ENCODE peak calls at places on chromosomes 11 and 22, in five cellular contexts. N, X, L, O and U are unnamed samples.

GRCh38 chr11:28043930-28044709 is 63.8 kb downstream of the KIF18A start:
- DNase-seq in N (no peak), X (no peak), L (no peak), O (no peak), U (no peak)

GRCh38 chr11:109350091-109350490 is 71.9 kb upstream of the C11orf87 start:
- DNase-seq in N (no peak), X (no peak), L (no peak), O (no peak), U (no peak)

GRCh38 chr22:50635591-50635990 is 7.6 kb upstream of the ARSA start:
- DNase-seq in N (no peak), X (no peak), L (no peak), O (no peak), U (no peak)

GRCh38 chr11:121300972-121301699 is 8.6 kb downstream of the SC5D start:
- DNase-seq in N (no peak), X (no peak), L (no peak), O (no peak), U (no peak)

GRCh38 chr11:43987384-43988039 is 45.1 kb downstream of the C11orf96 start:
- DNase-seq in N (peak), X (no peak), L (peak), O (peak), U (no peak)

GRCh38 chr22:39618996-39619530 is 48.5 kb downstream of the CACNA1I start:
- DNase-seq in N (no peak), X (no peak), L (no peak), O (no peak), U (no peak)

GRCh38 chr11:62444271-62444833 is 25.5 kb downstream of the SCGB1A1 start:
- DNase-seq in N (peak), X (peak), L (peak), O (peak), U (peak)

GRCh38 chr11:97009613-97010012 is 619.8 kb downstream of the JRKL start:
- DNase-seq in N (no peak), X (no peak), L (no peak), O (no peak), U (no peak)

GRCh38 chr11:126104420-126104819 is 41.8 kb upstream of the CDON start:
- DNase-seq in N (no peak), X (peak), L (peak), O (no peak), U (no peak)

GRCh38 chr11:63822438-63822837 is 9.2 kb downstream of the SPINDOC start:
- DNase-seq in N (no peak), X (no peak), L (no peak), O (no peak), U (no peak)

GRCh38 chr22:18060646-18061620 is 16.9 kb upstream of the PEX26 start:
- DNase-seq in N (peak), X (no peak), L (no peak), O (no peak), U (peak)

GRCh38 chr22:31707519-31707918 is 42.4 kb downstream of the PRR14L start:
- DNase-seq in N (no peak), X (no peak), L (no peak), O (no peak), U (no peak)

GRCh38 chr22:38325575-38325974 is 8.3 kb upstream of the CSNK1E start:
- DNase-seq in N (no peak), X (no peak), L (no peak), O (no peak), U (no peak)

GRCh38 chr22:40520562-40520961 is 116.0 kb downstream of the MRTFA start:
- DNase-seq in N (no peak), X (no peak), L (no peak), O (no peak), U (no peak)

GRCh38 chr11:126495806-126496205 is 140.3 kb downstream of the ST3GAL4 start:
- DNase-seq in N (no peak), X (peak), L (no peak), O (no peak), U (no peak)

GRCh38 chr11:111571829-111572501 is 30.3 kb upstream of the SIK2 start:
- DNase-seq in N (no peak), X (no peak), L (no peak), O (no peak), U (no peak)

GRCh38 chr11:118898400-118899295 is 15.0 kb downstream of the CXCR5 start:
- DNase-seq in N (no peak), X (no peak), L (no peak), O (no peak), U (no peak)

GRCh38 chr11:808427-809286 is 1.1 kb upstream of the RPLP2 start:
- DNase-seq in N (no peak), X (no peak), L (no peak), O (no peak), U (no peak)
- TF ChIP-seq CTCF in N (no peak), X (no peak), L (no peak), O (no peak), U (no peak)

DNA sequence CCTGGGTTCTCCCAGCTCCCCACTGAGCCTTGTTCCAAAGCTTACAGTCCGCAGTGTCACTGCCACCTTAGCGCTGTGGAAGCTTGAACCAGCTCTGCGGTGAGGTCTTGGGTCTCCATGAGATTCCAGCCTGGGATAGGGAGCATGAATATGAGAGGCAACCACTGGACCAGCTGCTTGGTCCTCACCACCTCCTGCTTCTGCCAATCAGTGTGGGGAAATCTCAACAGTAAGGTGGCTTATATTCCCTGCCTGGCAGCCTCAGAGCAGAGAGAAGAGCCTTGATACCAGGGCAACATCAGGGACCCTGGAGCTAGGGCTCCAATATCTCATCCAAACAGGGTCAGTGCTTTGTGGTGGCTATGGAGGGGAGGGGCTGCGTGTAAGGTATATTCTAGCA is 912 bp downstream of the CD44 start:
- DNase-seq in N (no peak), X (no peak), L (no peak), O (no peak), U (peak)
- H3K4me3 ChIP-seq in N (peak), X (peak), L (no peak), O (peak), U (peak)

GRCh38 chr22:19432092-19432844 is at the start of gene MRPL40:
- DNase-seq in N (peak), X (peak), L (peak), O (peak), U (peak)
- TF ChIP-seq CTCF in N (no peak), X (peak), L (no peak), O (no peak), U (no peak)

DNA sequence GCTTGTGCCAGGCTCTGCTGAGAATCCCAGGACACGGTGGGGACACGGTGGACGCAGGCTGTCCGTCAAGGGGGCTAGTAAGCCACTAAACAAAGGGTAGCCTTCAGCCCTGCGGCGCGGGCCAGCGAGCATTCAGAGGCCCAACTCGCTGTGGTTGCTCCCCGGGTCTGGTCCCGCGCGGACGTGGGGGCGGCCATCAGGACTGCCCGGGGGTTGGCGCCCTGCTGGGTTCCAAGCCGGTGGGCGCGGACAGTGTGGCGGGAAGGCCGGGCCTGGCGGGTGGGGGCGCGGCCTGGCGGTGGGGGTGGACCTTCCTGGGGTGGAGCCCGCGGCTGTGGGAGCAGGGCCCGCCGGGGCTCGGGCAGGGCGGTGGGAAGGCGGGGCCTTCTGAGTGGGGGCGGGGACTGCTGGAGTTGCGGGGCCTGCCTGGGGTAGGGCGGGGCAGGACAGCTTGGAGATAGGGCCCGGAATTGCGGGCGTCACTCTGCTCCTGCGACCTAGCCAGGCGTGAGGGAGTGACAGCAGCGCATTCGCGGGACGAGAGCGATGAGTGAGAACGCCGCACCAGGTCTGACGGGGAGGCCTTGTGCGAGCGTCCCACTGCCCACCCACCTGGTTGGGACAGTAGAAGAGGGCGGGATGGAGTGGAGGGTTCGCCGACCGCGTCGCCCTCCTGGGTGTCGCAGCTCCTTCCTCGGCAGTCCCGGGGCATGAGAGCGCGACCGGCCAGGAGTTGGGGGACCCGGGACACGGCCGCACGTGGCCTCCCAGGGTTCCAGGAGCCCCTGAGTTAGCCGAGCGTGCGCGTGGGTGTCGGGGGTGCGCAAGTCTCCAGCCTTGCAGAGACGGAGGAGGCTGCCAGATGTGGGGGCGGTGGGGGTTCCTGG is at the start of gene SERHL2:
- DNase-seq in N (peak), X (peak), L (peak), O (peak), U (peak)
- H3K4me3 ChIP-seq in N (peak), X (peak), L (peak), O (peak), U (peak)

DNA sequence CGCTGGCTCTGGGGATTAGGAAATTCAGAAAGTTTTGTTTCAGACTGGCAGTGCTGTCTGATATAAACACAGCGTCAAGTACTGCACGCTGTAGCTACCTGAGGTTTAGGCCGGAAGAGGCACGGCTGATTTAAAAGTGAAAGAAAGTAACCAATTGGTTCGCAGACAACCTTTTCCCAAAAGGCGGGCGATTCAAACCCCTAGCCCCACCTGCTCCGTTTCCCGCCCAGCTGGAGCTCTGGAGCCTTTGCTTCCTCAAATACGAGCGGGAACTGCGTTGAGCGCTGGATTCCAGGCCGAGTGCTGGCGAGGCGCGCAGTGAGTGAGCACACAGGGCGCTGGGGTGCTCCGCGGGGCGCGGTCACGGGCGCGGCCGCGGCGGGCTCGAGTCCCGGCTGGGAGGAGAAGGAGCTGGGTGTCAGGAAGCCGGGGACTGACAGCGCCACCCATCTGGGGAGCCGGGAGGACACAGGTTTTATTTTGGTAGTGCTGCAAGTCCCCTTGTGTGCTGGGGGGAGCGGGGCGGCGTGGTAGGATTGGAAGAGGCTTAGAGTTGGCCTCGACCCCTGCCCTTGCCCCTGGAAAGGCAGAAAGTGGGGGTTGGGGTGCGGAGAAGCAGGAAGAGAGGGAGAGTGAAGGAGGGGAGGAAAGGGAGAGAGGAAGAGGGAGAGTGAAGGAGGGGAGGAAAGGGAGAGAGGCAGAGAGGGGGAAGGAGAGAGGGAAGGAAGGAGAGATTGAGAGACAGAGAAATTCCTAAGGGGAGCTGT is 2.1 kb downstream of the FAM111A start:
- DNase-seq in N (peak), X (peak), L (no peak), O (peak), U (peak)
- TF ChIP-seq CTCF in N (no peak), X (peak), L (no peak), O (no peak), U (peak)

DNA sequence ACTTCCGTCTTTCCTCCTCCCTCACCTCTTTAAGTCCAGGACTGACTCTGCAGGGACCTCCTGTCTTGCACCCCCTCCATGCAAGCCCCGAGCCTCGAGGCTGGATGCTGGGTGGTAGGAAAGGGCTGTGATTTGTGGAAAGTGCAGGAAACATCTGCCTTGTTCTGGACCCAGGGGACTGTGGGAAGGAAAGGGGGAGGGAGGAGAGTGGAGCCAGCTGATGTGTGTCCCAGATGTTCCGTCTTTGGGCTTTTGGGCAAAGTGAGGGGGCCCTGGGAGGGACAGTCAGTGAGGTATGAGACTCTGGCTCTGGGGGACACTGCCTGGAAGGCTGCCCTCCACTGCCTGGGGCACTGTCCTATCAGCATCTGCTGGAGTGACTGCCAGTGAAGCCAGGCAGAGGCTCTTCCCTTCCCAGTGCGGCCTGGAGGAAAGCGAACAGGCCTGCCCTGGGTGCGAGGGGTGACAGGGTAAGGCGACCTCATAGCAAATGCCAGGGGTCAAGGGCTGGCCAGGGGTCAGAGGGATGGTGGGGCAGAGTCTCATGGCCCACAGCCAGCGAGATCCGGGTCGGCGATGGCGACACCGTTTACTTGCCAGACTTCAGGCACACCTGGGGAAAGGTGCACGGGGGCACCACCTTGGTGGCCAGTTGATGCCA is 1.7 kb downstream of the MRGPRD start:
- DNase-seq in N (no peak), X (no peak), L (no peak), O (no peak), U (no peak)
- H3K4me3 ChIP-seq in N (no peak), X (no peak), L (no peak), O (no peak), U (no peak)

GRCh38 chr22:19753090-19753842 is 7.3 kb upstream of the TBX1 start:
- DNase-seq in N (no peak), X (no peak), L (no peak), O (no peak), U (no peak)
- TF ChIP-seq CTCF in N (no peak), X (peak), L (peak), O (no peak), U (no peak)

GRCh38 chr11:19116315-19116970 is 525 bp upstream of the ZDHHC13 start:
- DNase-seq in N (no peak), X (peak), L (no peak), O (no peak), U (no peak)
- H3K4me3 ChIP-seq in N (peak), X (peak), L (peak), O (peak), U (peak)